ENCODE peak calls at places on chromosome 16, in nine cellular contexts. U, G, T, Q, Y, D, F, A and J are unnamed samples.

GRCh38 chr16:16062023-16062932 is 112.9 kb downstream of the ABCC1 start:
- DNase-seq in A (no peak), Y (no peak), U (no peak), Q (no peak), D (no peak), T (no peak), G (no peak), F (peak), J (no peak)

GRCh38 chr16:47470211-47470610 is 9.1 kb downstream of the PHKB start:
- DNase-seq in A (no peak), Q (no peak), T (no peak), Y (no peak), U (no peak), F (no peak), D (no peak), G (no peak), J (no peak)

GRCh38 chr16:60091479-60091878 is 1357.4 kb upstream of the GOT2 start:
- DNase-seq in D (no peak), T (no peak), G (no peak), Q (no peak), A (no peak), U (no peak), F (no peak), Y (no peak), J (no peak)

GRCh38 chr16:1152123-1152638 is 725 bp upstream of the CACNA1H start:
- DNase-seq in G (no peak), D (no peak), F (peak), Q (peak), U (peak), T (no peak), Y (no peak), A (no peak), J (no peak)

GRCh38 chr16:1938316-1938715 is 4.7 kb downstream of the MSRB1 start:
- DNase-seq in Y (no peak), D (no peak), Q (no peak), G (peak), F (no peak), A (no peak), U (no peak), T (no peak), J (no peak)

GRCh38 chr16:1258906-1259759 is 3.3 kb downstream of the TPSD1 start:
- DNase-seq in T (peak), G (no peak), A (no peak), U (no peak), Y (no peak), Q (no peak), D (no peak), F (no peak), J (no peak)

GRCh38 chr16:29649560-29650494 is 13.2 kb upstream of the SPN start:
- DNase-seq in D (no peak), Y (no peak), A (no peak), Q (no peak), F (no peak), U (no peak), T (no peak), G (no peak), J (no peak)

GRCh38 chr16:70686376-70687171 is 721 bp upstream of the MTSS2 start:
- DNase-seq in A (no peak), U (no peak), Y (no peak), F (no peak), G (no peak), Q (no peak), D (no peak), T (no peak), J (no peak)

GRCh38 chr16:30948087-30948955 is 547 bp upstream of the ORAI3 start:
- DNase-seq in Y (no peak), U (no peak), F (no peak), D (no peak), T (peak), G (peak), A (peak), Q (no peak), J (peak)

GRCh38 chr16:3789375-3790067 is 72.2 kb upstream of the TRAP1 start:
- DNase-seq in G (no peak), A (no peak), D (no peak), Y (peak), U (no peak), Q (no peak), F (peak), T (no peak), J (no peak)

GRCh38 chr16:74825941-74826340 is 51.3 kb upstream of the FA2H start:
- DNase-seq in U (no peak), F (no peak), Y (no peak), D (no peak), A (no peak), Q (no peak), G (no peak), T (no peak), J (no peak)

GRCh38 chr16:83878838-83879237 is 20.1 kb upstream of the MLYCD start:
- DNase-seq in Y (no peak), D (no peak), Q (no peak), G (peak), F (no peak), A (no peak), T (peak), U (no peak), J (peak)

GRCh38 chr16:76943936-76944335 is 247.1 kb upstream of the MON1B start:
- DNase-seq in G (no peak), F (no peak), Q (no peak), T (no peak), A (no peak), D (no peak), U (no peak), Y (no peak), J (no peak)

GRCh38 chr16:557463-558297 is 2.5 kb upstream of the PRR35 start:
- DNase-seq in Q (no peak), F (no peak), G (no peak), A (no peak), T (no peak), D (no peak), Y (no peak), U (no peak), J (no peak)

GRCh38 chr16:88478115-88478514 is 25.0 kb downstream of the ZFPM1 start:
- DNase-seq in A (no peak), U (no peak), F (peak), D (no peak), Q (no peak), G (no peak), Y (no peak), T (no peak), J (no peak)

GRCh38 chr16:88939814-88940195 is 37.2 kb downstream of the CBFA2T3 start:
- DNase-seq in F (no peak), D (no peak), Q (no peak), T (no peak), A (no peak), Y (no peak), G (no peak), U (no peak), J (no peak)

GRCh38 chr16:5615868-5616642 is 518.5 kb upstream of the EEF2KMT start:
- DNase-seq in D (no peak), A (no peak), U (no peak), T (peak), G (no peak), Y (no peak), Q (no peak), F (no peak), J (peak)

GRCh38 chr16:87017388-87018012 is 299.7 kb downstream of the C16orf95 start:
- DNase-seq in A (peak), Y (no peak), F (no peak), U (no peak), Q (no peak), D (no peak), T (no peak), G (peak), J (no peak)

GRCh38 chr16:13923703-13924298 is 3.8 kb downstream of the ERCC4 start:
- DNase-seq in Q (no peak), Y (peak), T (peak), D (no peak), U (no peak), A (peak), F (no peak), G (peak), J (no peak)

GRCh38 chr16:14301150-14302030 is 230.3 kb downstream of the MRTFB start:
- DNase-seq in A (no peak), T (peak), D (no peak), Y (no peak), G (peak), U (no peak), F (no peak), Q (no peak), J (no peak)

GRCh38 chr16:81447383-81448101 is 2.9 kb downstream of the CMIP start:
- DNase-seq in G (peak), F (no peak), U (no peak), Q (no peak), Y (no peak), D (no peak), A (no peak), T (no peak), J (no peak)

GRCh38 chr16:2009302-2009711 is 314 bp downstream of the ZNF598 start:
- DNase-seq in A (no peak), U (no peak), Y (no peak), F (no peak), G (no peak), Q (no peak), D (no peak), T (peak), J (no peak)

GRCh38 chr16:68564367-68564985 is 25.4 kb downstream of the ZFP90 start:
- DNase-seq in T (no peak), Q (no peak), A (no peak), D (no peak), G (peak), F (no peak), Y (no peak), U (no peak), J (no peak)

GRCh38 chr16:695355-696089 is 5.3 kb upstream of the WDR24 start:
- DNase-seq in Q (peak), A (no peak), Y (no peak), U (no peak), G (peak), F (peak), D (peak), T (no peak), J (no peak)

GRCh38 chr16:90061437-90061836 is 15.7 kb downstream of the PRDM7 start:
- DNase-seq in U (no peak), Q (no peak), Y (no peak), A (no peak), D (no peak), F (no peak), T (no peak), G (no peak), J (no peak)

GRCh38 chr16:69706975-69707340 is 19.4 kb downstream of the NQO1 start:
- DNase-seq in F (no peak), T (no peak), A (no peak), D (no peak), U (no peak), G (no peak), Y (no peak), Q (no peak), J (no peak)

GRCh38 chr16:27721548-27722265 is 171.8 kb downstream of the KATNIP start:
- DNase-seq in G (no peak), Q (no peak), Y (no peak), U (no peak), T (peak), F (no peak), A (no peak), D (no peak), J (peak)

GRCh38 chr16:85544668-85545067 is 68.5 kb upstream of the GSE1 start:
- DNase-seq in Q (no peak), T (peak), A (no peak), U (no peak), F (no peak), D (no peak), G (no peak), Y (no peak), J (no peak)

GRCh38 chr16:72400257-72401078 is 228.5 kb upstream of the PMFBP1 start:
- DNase-seq in G (peak), Y (peak), Q (no peak), F (no peak), A (peak), U (no peak), T (peak), D (peak), J (peak)

GRCh38 chr16:28136751-28137434 is 73.4 kb upstream of the GSG1L start:
- DNase-seq in D (peak), T (no peak), F (peak), A (no peak), Q (no peak), U (no peak), Y (no peak), G (no peak), J (peak)